ENCODE peak calls at places on chromosomes 11 and 22, in five cellular contexts. T is transverse colon; P is Peyer's patch; V is cardiac muscle cell; J is effector memory CD4-positive, alpha-beta T cell. M is an unnamed sample. For H3K4me1, the result is how much of the 10 kb centered on the place peaks cover.

GRCh38 chr11:30016588-30017363 is at the start of gene KCNA4:
- DNase-seq in T (no peak), P (no peak), V (peak), J (no peak), M (no peak)

GRCh38 chr11:109439684-109440083 is 17.7 kb downstream of the C11orf87 start:
- DNase-seq in T (no peak), P (no peak), V (no peak), J (no peak), M (no peak)

GRCh38 chr11:86431258-86431657 is 56.6 kb downstream of the CCDC81 start:
- DNase-seq in T (no peak), P (no peak), V (no peak), J (no peak), M (no peak)

GRCh38 chr11:68948948-68949347 is 31.8 kb downstream of the MRGPRD start:
- DNase-seq in T (no peak), P (no peak), V (no peak), J (no peak), M (no peak)

GRCh38 chr11:71080239-71081097 is 171.9 kb downstream of the SHANK2 start:
- DNase-seq in T (peak), P (no peak), V (peak), J (no peak), M (no peak)

GRCh38 chr22:45208993-45209838 is 31.5 kb downstream of the KIAA0930 start:
- DNase-seq in T (no peak), P (no peak), V (no peak), J (peak), M (no peak)

GRCh38 chr22:22552630-22553029 is 6.4 kb downstream of the PRAME start:
- DNase-seq in T (no peak), P (no peak), V (no peak), J (no peak), M (no peak)

GRCh38 chr11:29318134-29318845 is 698.5 kb downstream of the KCNA4 start:
- DNase-seq in T (no peak), P (no peak), V (no peak), J (no peak), M (no peak)

GRCh38 chr22:25882366-25882765 is 140.4 kb downstream of the MYO18B start:
- DNase-seq in T (no peak), P (no peak), V (no peak), J (no peak), M (no peak)

GRCh38 chr22:22197993-22198402 is 46.6 kb upstream of the VPREB1 start:
- DNase-seq in T (no peak), P (no peak), V (no peak), J (no peak), M (no peak)

GRCh38 chr22:48742191-48742555 is 1085.5 kb downstream of the BRD1 start:
- DNase-seq in T (no peak), P (no peak), V (no peak), J (no peak), M (no peak)

GRCh38 chr11:18907391-18907790 is 31.8 kb downstream of the MRGPRX1 start:
- DNase-seq in T (no peak), P (no peak), V (no peak), J (no peak), M (no peak)

GRCh38 chr11:91926967-91927366 is 297.7 kb upstream of the FAT3 start:
- DNase-seq in T (peak), P (no peak), V (no peak), J (no peak), M (no peak)

GRCh38 chr22:33192156-33192555 is 134.0 kb upstream of the SYN3 start:
- DNase-seq in T (no peak), P (no peak), V (no peak), J (no peak), M (no peak)

GRCh38 chr11:15370774-15371173 is 256.1 kb downstream of the INSC start:
- DNase-seq in T (no peak), P (no peak), V (no peak), J (no peak), M (no peak)

GRCh38 chr11:95100856-95101507 is 11.3 kb downstream of the ENDOD1 start:
- DNase-seq in T (no peak), P (no peak), V (no peak), J (no peak), M (no peak)

GRCh38 chr11:27720277-27720830 is 20.1 kb upstream of the BDNF start:
- DNase-seq in T (peak), P (no peak), V (peak), J (no peak), M (no peak)

GRCh38 chr11:83011333-83012167 is 60.1 kb downstream of the RAB30 start:
- DNase-seq in T (no peak), P (no peak), V (no peak), J (no peak), M (no peak)

GRCh38 chr22:26885441-26886261 is 228.3 kb downstream of the MIAT start:
- DNase-seq in T (no peak), P (no peak), V (no peak), J (no peak), M (no peak)

DNA sequence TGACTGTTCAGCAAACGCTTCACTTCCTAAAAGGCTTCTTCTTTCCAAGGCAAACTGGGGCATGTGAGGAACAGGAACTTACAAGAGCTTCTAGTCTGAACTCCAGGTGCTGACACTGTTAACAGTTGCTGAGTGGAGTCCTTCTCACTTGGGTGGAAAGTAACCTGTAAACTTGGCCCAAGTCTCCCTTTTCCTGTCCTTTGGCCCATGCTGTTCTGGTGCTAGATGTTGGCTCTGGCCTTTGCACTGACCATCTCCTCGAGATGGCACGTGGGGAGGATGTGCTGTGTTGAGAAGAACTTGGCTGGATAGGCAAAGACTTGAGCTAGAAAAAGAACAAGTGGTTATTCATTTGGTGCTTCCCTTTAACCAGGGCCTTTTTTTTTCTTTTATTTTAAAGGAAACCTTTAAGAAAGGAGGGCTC is 53.6 kb downstream of the PTPRJ start:
- DNase-seq in T (no peak), P (no peak), V (no peak), J (no peak), M (no peak)
- H3K27ac ChIP-seq in T (no peak), P (no peak), V (no peak), J (no peak), M (no peak)

GRCh38 chr11:8720376-8720775 is 37.8 kb downstream of the RPL27A start:
- DNase-seq in T (no peak), P (no peak), V (no peak), J (no peak), M (no peak)
- H3K4me1 ChIP-seq in T (half or more), P (under half), V (under half), J (under half), M (under half)

GRCh38 chr11:128715691-128716153 is 21.9 kb downstream of the FLI1 start:
- DNase-seq in T (no peak), P (no peak), V (no peak), J (no peak), M (no peak)

GRCh38 chr11:128717581-128717980 is 23.7 kb downstream of the FLI1 start:
- DNase-seq in T (no peak), P (no peak), V (no peak), J (no peak), M (peak)

GRCh38 chr11:128716661-128717210 is 22.9 kb downstream of the FLI1 start:
- DNase-seq in T (peak), P (peak), V (no peak), J (peak), M (peak)

GRCh38 chr11:128714881-128715280 is 21.0 kb downstream of the FLI1 start:
- DNase-seq in T (no peak), P (no peak), V (no peak), J (no peak), M (no peak)

DNA sequence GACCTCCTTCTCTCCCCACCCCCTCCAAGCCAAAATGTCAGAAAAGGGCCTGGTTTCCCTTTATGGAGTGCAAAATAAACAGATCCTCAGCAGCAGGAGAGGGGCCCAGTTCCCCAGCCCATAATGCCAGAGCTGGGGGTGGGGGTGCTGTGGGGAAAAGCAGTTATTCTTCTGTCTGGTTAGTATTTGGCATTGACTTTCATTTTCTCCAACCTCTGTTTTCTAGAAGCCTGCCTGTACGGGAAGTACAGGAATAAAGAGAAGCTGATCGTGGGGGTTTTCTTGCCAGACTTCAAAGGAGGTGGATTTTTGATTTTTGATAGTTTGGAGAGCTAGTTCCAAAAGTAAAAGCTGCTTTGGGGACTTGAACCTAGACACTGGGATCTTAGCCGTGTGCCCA is 22.4 kb downstream of the FLI1 start:
- DNase-seq in T (no peak), P (no peak), V (no peak), J (no peak), M (no peak)
- H3K27ac ChIP-seq in T (peak), P (peak), V (no peak), J (peak), M (peak)

GRCh38 chr22:41844513-41844912 is 11.6 kb downstream of the SREBF2 start:
- DNase-seq in T (no peak), P (no peak), V (no peak), J (no peak), M (no peak)

GRCh38 chr22:41844036-41844435 is 11.1 kb downstream of the SREBF2 start:
- DNase-seq in T (no peak), P (no peak), V (no peak), J (no peak), M (no peak)

GRCh38 chr22:41845380-41846267 is 12.7 kb downstream of the SREBF2 start:
- DNase-seq in T (no peak), P (no peak), V (no peak), J (no peak), M (no peak)

GRCh38 chr22:41841085-41841712 is 8.3 kb downstream of the SREBF2 start:
- DNase-seq in T (peak), P (no peak), V (no peak), J (no peak), M (no peak)

DNA sequence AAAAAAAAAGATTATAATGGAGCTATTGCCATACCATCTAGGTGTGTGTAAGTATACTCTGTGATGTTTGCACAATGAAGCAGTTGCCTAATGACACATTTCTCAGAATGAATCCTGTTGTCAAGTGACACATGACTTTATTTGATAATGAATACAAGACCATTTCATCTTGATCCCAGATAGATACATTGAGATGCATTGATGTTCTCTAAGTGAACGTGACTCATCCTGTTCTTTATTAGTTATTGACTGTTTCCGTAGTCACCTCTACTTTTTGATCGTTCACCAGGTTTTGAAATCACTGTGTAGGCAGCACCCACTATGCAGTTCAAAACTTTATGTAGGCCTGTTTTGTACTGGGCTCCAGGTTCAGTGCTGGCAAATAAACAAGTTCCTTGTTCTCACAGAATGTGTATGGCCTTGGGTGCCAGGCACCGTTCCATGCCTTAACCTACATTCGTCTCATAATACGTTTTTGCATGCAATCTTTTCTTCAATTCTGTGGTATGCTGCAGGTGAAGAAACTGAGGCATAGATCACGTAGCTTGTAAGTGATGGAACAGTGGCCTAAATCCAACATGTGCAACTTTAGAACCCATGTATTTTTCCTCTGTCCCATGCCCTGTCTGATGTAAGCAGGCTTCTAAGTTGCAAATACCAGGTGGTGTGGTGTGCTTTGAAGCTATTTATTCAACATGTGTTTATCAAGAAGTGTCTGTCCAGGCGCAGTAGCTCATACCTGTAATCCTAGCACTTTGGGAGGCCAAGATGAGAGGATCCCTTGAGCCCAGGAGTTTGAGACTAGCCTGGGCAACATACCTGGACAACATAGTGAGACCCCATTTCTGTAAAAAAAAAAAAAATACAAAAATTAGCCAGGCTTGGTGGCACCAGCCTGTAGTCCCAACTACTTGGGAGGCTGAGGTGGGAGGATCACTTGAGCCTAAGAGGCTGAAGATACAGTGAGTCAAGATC is 10.4 kb downstream of the SREBF2 start:
- DNase-seq in T (no peak), P (no peak), V (no peak), J (no peak), M (no peak)
- H3K4me1 ChIP-seq in T (half or more), P (under half), V (half or more), J (under half), M (under half)

GRCh38 chr22:40324468-40325305 is 21.6 kb upstream of the ADSL start:
- DNase-seq in T (peak), P (peak), V (no peak), J (peak), M (peak)
- H3K27ac ChIP-seq in T (peak), P (peak), V (no peak), J (peak), M (peak)